ENCODE peak calls at places on chromosome 1, in nine cellular contexts. N is HL-60, M is breast epithelium, F is WTC11, W is heart left ventricle, H is GM13976, A is GM10248, V is AG04449, S is cardiac fibroblast. B is an unnamed sample.

GRCh38 chr1:34876406-34876805 is 16.9 kb upstream of the SMIM12 start:
- DNase-seq in S (no peak), H (no peak), F (no peak), N (no peak), A (no peak), W (no peak), V (no peak), M (no peak), B (no peak)

GRCh38 chr1:160108888-160109662 is 6.5 kb upstream of the ATP1A2 start:
- DNase-seq in F (no peak), H (peak; percentile 69), A (peak; percentile 60), S (peak; percentile 78), V (no peak), N (peak; percentile 49), M (no peak), W (no peak), B (no peak)

GRCh38 chr1:21518774-21519455 is 9.7 kb downstream of the ALPL start:
- DNase-seq in S (no peak), N (no peak), V (no peak), F (no peak), M (no peak), H (no peak), A (no peak), W (no peak), B (no peak)

GRCh38 chr1:228065543-228066347 is 16.8 kb upstream of the ARF1 start:
- DNase-seq in V (no peak), W (no peak), N (no peak), M (peak; percentile 24), F (no peak), S (no peak), H (no peak), A (no peak), B (no peak)

GRCh38 chr1:43432171-43432860 is 21.4 kb downstream of the HYI start:
- DNase-seq in M (no peak), N (no peak), F (no peak), H (no peak), W (no peak), S (no peak), A (no peak), V (no peak), B (no peak)

GRCh38 chr1:9816199-9816598 is 7.6 kb downstream of the CLSTN1 start:
- DNase-seq in S (peak; percentile 20), M (no peak), F (no peak), N (no peak), V (no peak), H (no peak), W (no peak), A (no peak), B (no peak)

GRCh38 chr1:113219377-113219776 is 146.4 kb downstream of the LRIG2 start:
- DNase-seq in N (no peak), A (no peak), W (no peak), V (no peak), M (no peak), F (peak; percentile 59), S (no peak), H (no peak), B (no peak)

GRCh38 chr1:58592521-58593134 is 15.6 kb upstream of the TACSTD2 start:
- DNase-seq in A (no peak), V (peak; percentile 75), W (peak; percentile 57), F (no peak), N (no peak), S (peak; percentile 87), H (no peak), M (no peak), B (no peak)

GRCh38 chr1:42240964-42241755 is 76.6 kb upstream of the GUCA2A start:
- DNase-seq in H (no peak), M (no peak), N (no peak), F (no peak), V (no peak), A (no peak), S (peak; percentile 52), W (no peak), B (no peak)

GRCh38 chr1:16625497-16626408 is 12.4 kb upstream of the NBPF1 start:
- DNase-seq in N (no peak), A (peak; percentile 52), H (peak; percentile 60), S (no peak), W (peak; percentile 24), M (peak; percentile 52), F (no peak), V (no peak), B (no peak)

GRCh38 chr1:198352975-198353695 is 187.3 kb downstream of the ATP6V1G3 start:
- DNase-seq in N (no peak), V (no peak), A (peak; percentile 28), M (no peak), F (no peak), W (no peak), H (peak; percentile 10), S (no peak), B (no peak)

GRCh38 chr1:11383553-11384169 is 95.3 kb upstream of the DISP3 start:
- DNase-seq in W (no peak), F (no peak), M (no peak), N (peak; percentile 18), H (no peak), V (no peak), A (no peak), S (no peak), B (no peak)

GRCh38 chr1:246161626-246162025 is 345.5 kb downstream of the SMYD3 start:
- DNase-seq in A (no peak), V (peak; percentile 41), M (no peak), F (no peak), H (no peak), S (peak; percentile 69), N (no peak), W (no peak), B (no peak)

GRCh38 chr1:173758980-173759379 is 44.2 kb downstream of the KLHL20 start:
- DNase-seq in W (no peak), N (no peak), M (no peak), H (no peak), A (no peak), S (no peak), V (no peak), F (no peak), B (no peak)

GRCh38 chr1:45375104-45376090 is 35.2 kb upstream of the MUTYH start:
- DNase-seq in N (no peak), V (no peak), F (no peak), A (peak; percentile 15), H (no peak), M (no peak), W (no peak), S (no peak), B (no peak)

GRCh38 chr1:20281801-20282200 is 8.9 kb upstream of the VWA5B1 start:
- DNase-seq in M (no peak), W (no peak), A (no peak), N (no peak), V (no peak), H (no peak), F (no peak), S (peak; percentile 69), B (no peak)

DNA sequence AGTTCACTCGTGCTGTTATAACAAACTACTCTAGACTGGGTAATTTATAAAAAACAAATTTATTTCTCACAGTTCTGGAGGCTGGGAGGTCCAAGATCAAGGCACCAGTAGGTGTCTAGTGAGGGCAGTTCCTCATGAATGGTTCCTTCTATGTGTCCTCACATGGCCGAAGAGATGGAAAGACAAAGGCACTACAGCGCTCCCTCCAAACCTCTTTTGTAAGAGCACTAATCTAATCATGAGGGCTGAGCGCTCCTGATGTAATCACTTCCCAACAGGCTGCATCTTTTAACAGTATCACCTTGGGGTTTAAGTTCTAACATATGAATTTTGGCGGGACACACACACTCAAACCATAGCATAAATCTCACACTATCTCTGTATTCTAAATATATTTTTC is 54.0 kb upstream of the KANK4 start:
- DNase-seq in W (no peak), A (no peak), N (no peak), V (no peak), F (no peak), M (no peak), H (no peak), S (no peak), B (no peak)
- TF ChIP-seq CTCF in W (no peak), A (no peak), N (no peak), V (no peak), F (no peak), M (no peak), H (no peak), S (no peak), B (no peak)

GRCh38 chr1:19109545-19109944 is 100.5 kb downstream of the UBR4 start:
- DNase-seq in S (no peak), A (no peak), H (no peak), W (no peak), V (no peak), M (no peak), F (no peak), N (no peak), B (no peak)

GRCh38 chr1:19110266-19110927 is 99.7 kb downstream of the UBR4 start:
- DNase-seq in W (no peak), A (no peak), H (no peak), V (no peak), M (no peak), N (no peak), S (no peak), F (no peak), B (no peak)

GRCh38 chr1:19113362-19114092 is 96.5 kb downstream of the UBR4 start:
- DNase-seq in H (peak; percentile 45), S (peak; percentile 44), N (peak; percentile 15), F (no peak), V (no peak), A (peak; percentile 43), W (no peak), M (no peak), B (no peak)

GRCh38 chr1:19120070-19120469 is 90.0 kb downstream of the UBR4 start:
- DNase-seq in A (no peak), H (no peak), N (no peak), F (no peak), V (no peak), M (no peak), W (no peak), S (no peak), B (no peak)

GRCh38 chr1:19115082-19115808 is 94.8 kb downstream of the UBR4 start:
- DNase-seq in M (no peak), A (no peak), V (no peak), S (no peak), N (no peak), F (no peak), W (no peak), H (no peak), B (no peak)
- TF ChIP-seq CTCF in M (no peak), A (no peak), V (no peak), S (no peak), N (no peak), F (no peak), W (no peak), H (no peak), B (no peak)

GRCh38 chr1:52356818-52357355 is 9.1 kb downstream of the CC2D1B start:
- DNase-seq in A (no peak), S (no peak), F (no peak), V (no peak), W (no peak), M (no peak), N (no peak), H (no peak), B (no peak)
- TF ChIP-seq CTCF in A (no peak), S (no peak), F (no peak), V (no peak), W (no peak), M (no peak), N (no peak), H (no peak), B (no peak)

DNA sequence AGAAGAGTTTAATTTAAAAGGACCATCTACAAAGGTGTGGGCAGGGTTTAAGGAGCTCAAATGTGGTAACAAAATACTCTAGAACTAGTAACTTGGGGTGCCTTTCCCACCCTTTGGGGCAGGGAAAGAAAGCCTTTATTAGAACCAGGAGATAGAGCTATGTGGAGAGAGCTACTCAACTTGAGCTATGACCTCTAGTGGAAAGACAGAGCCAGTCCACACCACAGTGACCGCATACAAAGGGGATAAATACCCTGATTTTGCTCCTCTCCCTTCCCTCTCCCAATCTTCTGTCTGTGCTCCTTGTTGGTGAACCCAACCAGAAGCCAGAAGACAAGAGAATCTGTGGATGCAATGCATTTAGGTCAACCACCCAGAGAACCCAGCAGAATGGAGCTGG is 54.4 kb upstream of the JAK1 start:
- DNase-seq in A (no peak), S (peak; percentile 30), M (no peak), V (no peak), F (no peak), H (no peak), N (no peak), W (no peak), B (no peak)
- TF ChIP-seq CTCF in A (peak; percentile 48), S (peak; percentile 37), M (no peak), V (peak; percentile 45), F (no peak), H (peak; percentile 39), N (no peak), W (peak; percentile 23), B (no peak)

B was measured in mesothelial cell of epicardium.